ENCODE peak calls at places on chromosomes 6 and 20, in six cellular contexts. One of them, this sample, is unnamed.

GRCh38 chr6:38632490-38632889 is 7.2 kb downstream of the BTBD9 start:
- ATAC-seq in heart left ventricle: no peak
- ATAC-seq in right lobe of liver: no peak
- ATAC-seq in Right ventricle myocardium superior: no peak
- ATAC-seq in upper lobe of right lung: no peak
- ATAC-seq in T-helper 17 cell: no peak
- ATAC-seq in this sample: no peak

GRCh38 chr6:105318660-105319059 is 84.2 kb downstream of the PREP start:
- ATAC-seq in heart left ventricle: no peak
- ATAC-seq in right lobe of liver: no peak
- ATAC-seq in Right ventricle myocardium superior: no peak
- ATAC-seq in upper lobe of right lung: no peak
- ATAC-seq in T-helper 17 cell: no peak
- ATAC-seq in this sample: no peak

GRCh38 chr6:149217466-149217888 is 100.0 kb upstream of the TAB2 start:
- ATAC-seq in heart left ventricle: no peak
- ATAC-seq in right lobe of liver: no peak
- ATAC-seq in Right ventricle myocardium superior: no peak
- ATAC-seq in upper lobe of right lung: peak; percentile 36
- ATAC-seq in T-helper 17 cell: no peak
- ATAC-seq in this sample: no peak

GRCh38 chr20:44110816-44111568 is 76.0 kb downstream of the JPH2 start:
- ATAC-seq in heart left ventricle: no peak
- ATAC-seq in right lobe of liver: no peak
- ATAC-seq in Right ventricle myocardium superior: no peak
- ATAC-seq in upper lobe of right lung: no peak
- ATAC-seq in T-helper 17 cell: no peak
- ATAC-seq in this sample: no peak

GRCh38 chr6:54193560-54193959 is 82.3 kb downstream of the MLIP start:
- ATAC-seq in heart left ventricle: no peak
- ATAC-seq in right lobe of liver: no peak
- ATAC-seq in Right ventricle myocardium superior: peak; percentile 8
- ATAC-seq in upper lobe of right lung: no peak
- ATAC-seq in T-helper 17 cell: no peak
- ATAC-seq in this sample: no peak

GRCh38 chr6:80185492-80185891 is 79.0 kb downstream of the BCKDHB start:
- ATAC-seq in heart left ventricle: no peak
- ATAC-seq in right lobe of liver: no peak
- ATAC-seq in Right ventricle myocardium superior: no peak
- ATAC-seq in upper lobe of right lung: no peak
- ATAC-seq in T-helper 17 cell: no peak
- ATAC-seq in this sample: no peak

GRCh38 chr6:163599684-163600083 is 185.2 kb downstream of the QKI start:
- ATAC-seq in heart left ventricle: no peak
- ATAC-seq in right lobe of liver: peak; percentile 75
- ATAC-seq in Right ventricle myocardium superior: no peak
- ATAC-seq in upper lobe of right lung: no peak
- ATAC-seq in T-helper 17 cell: no peak
- ATAC-seq in this sample: no peak

GRCh38 chr20:13546497-13547131 is 92.1 kb downstream of the TASP1 start:
- ATAC-seq in heart left ventricle: peak; percentile 49
- ATAC-seq in right lobe of liver: peak; percentile 89
- ATAC-seq in Right ventricle myocardium superior: peak; percentile 52
- ATAC-seq in upper lobe of right lung: peak; percentile 86
- ATAC-seq in T-helper 17 cell: peak; percentile 42
- ATAC-seq in this sample: no peak

GRCh38 chr20:32356935-32357868 is 929 bp upstream of the ASXL1 start:
- ATAC-seq in heart left ventricle: peak; percentile 19
- ATAC-seq in right lobe of liver: peak; percentile 58
- ATAC-seq in Right ventricle myocardium superior: peak; percentile 8
- ATAC-seq in upper lobe of right lung: peak; percentile 1
- ATAC-seq in T-helper 17 cell: no peak
- ATAC-seq in this sample: peak; percentile 4

GRCh38 chr20:48295445-48295903 is 510.2 kb upstream of the SULF2 start:
- ATAC-seq in heart left ventricle: peak; percentile 78
- ATAC-seq in right lobe of liver: no peak
- ATAC-seq in Right ventricle myocardium superior: peak; percentile 39
- ATAC-seq in upper lobe of right lung: peak; percentile 85
- ATAC-seq in T-helper 17 cell: no peak
- ATAC-seq in this sample: peak; percentile 85

GRCh38 chr6:112181130-112181529 is 73.2 kb downstream of the LAMA4 start:
- ATAC-seq in heart left ventricle: peak; percentile 51
- ATAC-seq in right lobe of liver: peak; percentile 27
- ATAC-seq in Right ventricle myocardium superior: peak; percentile 49
- ATAC-seq in upper lobe of right lung: no peak
- ATAC-seq in T-helper 17 cell: no peak
- ATAC-seq in this sample: peak; percentile 11

GRCh38 chr6:144248003-144248402 is 37.1 kb upstream of the UTRN start:
- ATAC-seq in heart left ventricle: no peak
- ATAC-seq in right lobe of liver: no peak
- ATAC-seq in Right ventricle myocardium superior: no peak
- ATAC-seq in upper lobe of right lung: no peak
- ATAC-seq in T-helper 17 cell: no peak
- ATAC-seq in this sample: no peak

GRCh38 chr6:41462980-41463930 is 82.9 kb upstream of the FOXP4 start:
- ATAC-seq in heart left ventricle: peak; percentile 91
- ATAC-seq in right lobe of liver: peak; percentile 95
- ATAC-seq in Right ventricle myocardium superior: peak; percentile 97
- ATAC-seq in upper lobe of right lung: peak; percentile 93
- ATAC-seq in T-helper 17 cell: no peak
- ATAC-seq in this sample: peak; percentile 78

GRCh38 chr20:25160897-25161296 is 34.6 kb upstream of the ENTPD6 start:
- ATAC-seq in heart left ventricle: no peak
- ATAC-seq in right lobe of liver: no peak
- ATAC-seq in Right ventricle myocardium superior: no peak
- ATAC-seq in upper lobe of right lung: no peak
- ATAC-seq in T-helper 17 cell: no peak
- ATAC-seq in this sample: no peak

GRCh38 chr6:45759134-45759849 is 256.4 kb downstream of the CLIC5 start:
- ATAC-seq in heart left ventricle: peak; percentile 24
- ATAC-seq in right lobe of liver: no peak
- ATAC-seq in Right ventricle myocardium superior: peak; percentile 52
- ATAC-seq in upper lobe of right lung: no peak
- ATAC-seq in T-helper 17 cell: no peak
- ATAC-seq in this sample: peak; percentile 46

GRCh38 chr6:27592481-27593199 is 119.7 kb upstream of the ZNF184 start:
- ATAC-seq in heart left ventricle: no peak
- ATAC-seq in right lobe of liver: peak; percentile 36
- ATAC-seq in Right ventricle myocardium superior: no peak
- ATAC-seq in upper lobe of right lung: no peak
- ATAC-seq in T-helper 17 cell: no peak
- ATAC-seq in this sample: no peak

GRCh38 chr20:4225778-4226177 is 210.4 kb upstream of the RNF24 start:
- ATAC-seq in heart left ventricle: peak; percentile 86
- ATAC-seq in right lobe of liver: no peak
- ATAC-seq in Right ventricle myocardium superior: peak; percentile 75
- ATAC-seq in upper lobe of right lung: no peak
- ATAC-seq in T-helper 17 cell: no peak
- ATAC-seq in this sample: peak; percentile 29

GRCh38 chr6:84525907-84526306 is 238.5 kb downstream of the TBX18 start:
- ATAC-seq in heart left ventricle: peak; percentile 32
- ATAC-seq in right lobe of liver: no peak
- ATAC-seq in Right ventricle myocardium superior: peak; percentile 68
- ATAC-seq in upper lobe of right lung: no peak
- ATAC-seq in T-helper 17 cell: no peak
- ATAC-seq in this sample: no peak

GRCh38 chr6:127023001-127023778 is 95.3 kb upstream of the RSPO3 start:
- ATAC-seq in heart left ventricle: no peak
- ATAC-seq in right lobe of liver: peak; percentile 85
- ATAC-seq in Right ventricle myocardium superior: no peak
- ATAC-seq in upper lobe of right lung: no peak
- ATAC-seq in T-helper 17 cell: no peak
- ATAC-seq in this sample: no peak

GRCh38 chr6:96522469-96523009 is 933 bp downstream of the UFL1 start:
- ATAC-seq in heart left ventricle: no peak
- ATAC-seq in right lobe of liver: peak; percentile 12
- ATAC-seq in Right ventricle myocardium superior: peak; percentile 20
- ATAC-seq in upper lobe of right lung: no peak
- ATAC-seq in T-helper 17 cell: no peak
- ATAC-seq in this sample: no peak

GRCh38 chr20:364905-365794 is 15.4 kb upstream of the TRIB3 start:
- ATAC-seq in heart left ventricle: no peak
- ATAC-seq in right lobe of liver: no peak
- ATAC-seq in Right ventricle myocardium superior: no peak
- ATAC-seq in upper lobe of right lung: no peak
- ATAC-seq in T-helper 17 cell: no peak
- ATAC-seq in this sample: no peak

GRCh38 chr6:134238006-134238405 is 79.9 kb downstream of the SGK1 start:
- ATAC-seq in heart left ventricle: no peak
- ATAC-seq in right lobe of liver: no peak
- ATAC-seq in Right ventricle myocardium superior: no peak
- ATAC-seq in upper lobe of right lung: no peak
- ATAC-seq in T-helper 17 cell: no peak
- ATAC-seq in this sample: no peak

GRCh38 chr6:130796313-130796905 is 30.8 kb upstream of the SMLR1 start:
- ATAC-seq in heart left ventricle: peak; percentile 56
- ATAC-seq in right lobe of liver: peak; percentile 98
- ATAC-seq in Right ventricle myocardium superior: peak; percentile 49
- ATAC-seq in upper lobe of right lung: no peak
- ATAC-seq in T-helper 17 cell: no peak
- ATAC-seq in this sample: no peak

GRCh38 chr6:38673397-38674165 is 29.4 kb downstream of the GLO1 start:
- ATAC-seq in heart left ventricle: no peak
- ATAC-seq in right lobe of liver: peak; percentile 36
- ATAC-seq in Right ventricle myocardium superior: no peak
- ATAC-seq in upper lobe of right lung: peak; percentile 27
- ATAC-seq in T-helper 17 cell: peak; percentile 50
- ATAC-seq in this sample: no peak

GRCh38 chr20:21100590-21101452 is 5.3 kb downstream of the LINC00237 start:
- ATAC-seq in heart left ventricle: no peak
- ATAC-seq in right lobe of liver: peak; percentile 2
- ATAC-seq in Right ventricle myocardium superior: peak; percentile 21
- ATAC-seq in upper lobe of right lung: peak; percentile 13
- ATAC-seq in T-helper 17 cell: no peak
- ATAC-seq in this sample: no peak

GRCh38 chr6:167153523-167153959 is 4.2 kb downstream of the GPR31 start:
- ATAC-seq in heart left ventricle: peak; percentile 65
- ATAC-seq in right lobe of liver: peak; percentile 42
- ATAC-seq in Right ventricle myocardium superior: no peak
- ATAC-seq in upper lobe of right lung: peak; percentile 50
- ATAC-seq in T-helper 17 cell: peak; percentile 45
- ATAC-seq in this sample: no peak

GRCh38 chr6:167210375-167211295 is 52.9 kb upstream of the GPR31 start:
- ATAC-seq in heart left ventricle: peak; percentile 74
- ATAC-seq in right lobe of liver: peak; percentile 70
- ATAC-seq in Right ventricle myocardium superior: peak; percentile 63
- ATAC-seq in upper lobe of right lung: no peak
- ATAC-seq in T-helper 17 cell: no peak
- ATAC-seq in this sample: no peak

GRCh38 chr6:160005861-160006540 is 37.1 kb downstream of the IGF2R start:
- ATAC-seq in heart left ventricle: peak; percentile 82
- ATAC-seq in right lobe of liver: peak; percentile 69
- ATAC-seq in Right ventricle myocardium superior: peak; percentile 82
- ATAC-seq in upper lobe of right lung: peak; percentile 82
- ATAC-seq in T-helper 17 cell: peak; percentile 14
- ATAC-seq in this sample: peak; percentile 62

GRCh38 chr6:11469684-11470083 is 67.9 kb upstream of the TMEM170B start:
- ATAC-seq in heart left ventricle: no peak
- ATAC-seq in right lobe of liver: no peak
- ATAC-seq in Right ventricle myocardium superior: no peak
- ATAC-seq in upper lobe of right lung: no peak
- ATAC-seq in T-helper 17 cell: no peak
- ATAC-seq in this sample: no peak

GRCh38 chr6:150425508-150425907 is 56.7 kb downstream of the IYD start:
- ATAC-seq in heart left ventricle: no peak
- ATAC-seq in right lobe of liver: no peak
- ATAC-seq in Right ventricle myocardium superior: peak; percentile 33
- ATAC-seq in upper lobe of right lung: no peak
- ATAC-seq in T-helper 17 cell: no peak
- ATAC-seq in this sample: no peak

GRCh38 chr6:130453230-130453629 is 87.4 kb downstream of the TMEM200A start:
- ATAC-seq in heart left ventricle: no peak
- ATAC-seq in right lobe of liver: no peak
- ATAC-seq in Right ventricle myocardium superior: no peak
- ATAC-seq in upper lobe of right lung: no peak
- ATAC-seq in T-helper 17 cell: peak; percentile 75
- ATAC-seq in this sample: no peak